ENCODE peak calls at places on chromosomes 16 and 17, in six cellular contexts. W, T, L, R, Y and C are unnamed samples.

GRCh38 chr16:83996481-83997252 is 28.6 kb downstream of the NECAB2 start:
- DNase-seq in W (no peak), T (no peak), L (no peak), R (no peak), Y (no peak), C (no peak)

GRCh38 chr16:72602499-72602898 is 430.5 kb upstream of the PMFBP1 start:
- DNase-seq in W (no peak), T (no peak), L (no peak), R (no peak), Y (no peak), C (no peak)

GRCh38 chr17:58006924-58007780 is at the start of gene SRSF1:
- DNase-seq in W (peak; percentile 98), T (peak; percentile 98), L (peak; percentile 98), R (peak; percentile 98), Y (peak; percentile 97), C (peak; percentile 98)

GRCh38 chr17:49967621-49968379 is 1.2 kb upstream of the DLX4 start:
- DNase-seq in W (no peak), T (no peak), L (no peak), R (no peak), Y (no peak), C (no peak)

GRCh38 chr17:17072546-17072945 is 30.3 kb downstream of the MPRIP start:
- DNase-seq in W (no peak), T (no peak), L (no peak), R (no peak), Y (no peak), C (no peak)

GRCh38 chr17:28318759-28319660 is at the start of gene TMEM97:
- DNase-seq in W (peak; percentile 97), T (peak; percentile 99), L (peak; percentile 97), R (peak; percentile 98), Y (peak; percentile 91), C (peak; percentile 100)

GRCh38 chr16:66598111-66598510 is 6.4 kb upstream of the CMTM3 start:
- DNase-seq in W (no peak), T (no peak), L (no peak), R (no peak), Y (no peak), C (no peak)

GRCh38 chr17:42684033-42684625 is 1.8 kb downstream of the CNTNAP1 start:
- DNase-seq in W (no peak), T (no peak), L (no peak), R (no peak), Y (no peak), C (no peak)

GRCh38 chr16:8798174-8798527 is 512 bp downstream of the PMM2 start:
- DNase-seq in W (no peak), T (no peak), L (no peak), R (no peak), Y (no peak), C (no peak)

GRCh38 chr16:9099131-9099625 is 7.7 kb downstream of the HAPSTR1 start:
- DNase-seq in W (no peak), T (peak; percentile 53), L (no peak), R (peak; percentile 71), Y (no peak), C (no peak)

GRCh38 chr17:4710693-4711634 is 532 bp downstream of the ARRB2 start:
- DNase-seq in W (peak; percentile 47), T (no peak), L (peak; percentile 47), R (peak; percentile 70), Y (peak; percentile 46), C (no peak)

GRCh38 chr16:9976641-9977040 is 205.6 kb downstream of the GRIN2A start:
- DNase-seq in W (no peak), T (no peak), L (no peak), R (no peak), Y (no peak), C (no peak)

GRCh38 chr17:44689492-44690217 is at the start of gene CCDC43:
- DNase-seq in W (peak; percentile 90), T (peak; percentile 97), L (peak; percentile 92), R (peak; percentile 95), Y (peak; percentile 88), C (peak; percentile 95)

GRCh38 chr17:13437966-13438779 is 163.6 kb downstream of the HS3ST3A1 start:
- DNase-seq in W (no peak), T (peak; percentile 10), L (no peak), R (no peak), Y (no peak), C (peak; percentile 36)

GRCh38 chr16:66549284-66550131 is at the start of gene TK2:
- DNase-seq in W (peak; percentile 73), T (peak; percentile 69), L (peak; percentile 84), R (peak; percentile 82), Y (peak; percentile 36), C (peak; percentile 74)

GRCh38 chr16:2175454-2175853 is 19.9 kb downstream of the TRAF7 start:
- DNase-seq in W (no peak), T (no peak), L (no peak), R (no peak), Y (no peak), C (no peak)

GRCh38 chr16:19542138-19542821 is 13.2 kb upstream of the VPS35L start:
- DNase-seq in W (no peak), T (no peak), L (no peak), R (no peak), Y (no peak), C (no peak)

GRCh38 chr16:61897657-61898056 is 138.6 kb downstream of the CDH8 start:
- DNase-seq in W (no peak), T (no peak), L (no peak), R (no peak), Y (no peak), C (no peak)

GRCh38 chr17:2138318-2138717 is 83.4 kb downstream of the HIC1 start:
- DNase-seq in W (no peak), T (peak; percentile 88), L (peak; percentile 13), R (peak; percentile 51), Y (no peak), C (no peak)

GRCh38 chr16:56993204-56993603 is 3.8 kb downstream of the NLRC5 start:
- DNase-seq in W (no peak), T (no peak), L (no peak), R (no peak), Y (no peak), C (no peak)

GRCh38 chr16:366476-366875 is 3.9 kb downstream of the MRPL28 start:
- DNase-seq in W (no peak), T (no peak), L (no peak), R (no peak), Y (no peak), C (no peak)

GRCh38 chr17:42414782-42415409 is 8.2 kb downstream of the CAVIN1 start:
- DNase-seq in W (no peak), T (no peak), L (peak; percentile 90), R (peak; percentile 73), Y (peak; percentile 29), C (no peak)

GRCh38 chr17:335691-336090 is 16.9 kb downstream of the RPH3AL start:
- DNase-seq in W (peak; percentile 22), T (no peak), L (no peak), R (no peak), Y (no peak), C (no peak)

GRCh38 chr17:48546187-48546923 is 1.4 kb upstream of the HOXB2 start:
- DNase-seq in W (peak; percentile 28), T (peak; percentile 76), L (no peak), R (no peak), Y (no peak), C (no peak)

GRCh38 chr17:50222922-50223321 is 21.5 kb upstream of the COL1A1 start:
- DNase-seq in W (no peak), T (no peak), L (no peak), R (no peak), Y (no peak), C (no peak)

GRCh38 chr17:28335959-28336871 is 654 bp downstream of the TNFAIP1 start:
- DNase-seq in W (peak; percentile 81), T (peak; percentile 94), L (peak; percentile 45), R (no peak), Y (no peak), C (peak; percentile 94)

GRCh38 chr17:14873540-14873939 is 391.6 kb downstream of the PMP22 start:
- DNase-seq in W (no peak), T (no peak), L (no peak), R (no peak), Y (no peak), C (no peak)

GRCh38 chr17:77409282-77410161 is 268.8 kb downstream of the SEC14L1 start:
- DNase-seq in W (peak; percentile 76), T (peak; percentile 56), L (peak; percentile 60), R (peak; percentile 75), Y (no peak), C (no peak)

GRCh38 chr17:77407321-77408277 is 266.8 kb downstream of the SEC14L1 start:
- DNase-seq in W (no peak), T (no peak), L (no peak), R (no peak), Y (no peak), C (no peak)

GRCh38 chr17:77408284-77408683 is 267.5 kb downstream of the SEC14L1 start:
- DNase-seq in W (no peak), T (no peak), L (no peak), R (no peak), Y (no peak), C (no peak)

GRCh38 chr17:77414811-77415400 is 274.1 kb downstream of the SEC14L1 start:
- DNase-seq in W (no peak), T (no peak), L (no peak), R (no peak), Y (no peak), C (no peak)

GRCh38 chr17:77410470-77410869 is 269.7 kb downstream of the SEC14L1 start:
- DNase-seq in W (no peak), T (no peak), L (no peak), R (no peak), Y (no peak), C (no peak)
- H3K4me1 ChIP-seq in W (peaks cover 13% of the 10 kb centered on the region), T (peaks cover 53% of the 10 kb centered on the region), L (peaks cover 51% of the 10 kb centered on the region), R (peaks cover 53% of the 10 kb centered on the region), Y (peaks cover 64% of the 10 kb centered on the region), C (peaks cover 11% of the 10 kb centered on the region)

DNA sequence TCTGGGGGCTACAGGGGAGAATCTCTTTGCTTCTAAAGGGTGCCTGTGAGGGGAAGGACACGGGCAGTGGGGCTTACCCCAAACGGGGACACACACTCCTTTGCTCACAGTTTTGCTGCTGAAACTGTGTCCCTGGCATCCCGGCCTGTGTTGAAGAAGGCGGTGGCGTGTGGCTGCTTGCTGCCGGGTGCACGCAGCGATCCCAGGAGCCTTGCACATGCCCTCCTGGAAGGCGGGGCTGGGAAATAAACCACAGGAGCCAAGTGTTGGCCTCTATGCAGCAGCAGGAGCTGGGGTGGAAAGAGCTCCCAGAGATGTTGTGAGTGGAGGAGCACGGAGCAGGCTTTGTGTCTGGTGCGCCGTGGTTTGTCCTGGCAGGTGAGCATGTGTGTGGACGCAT is 131.0 kb upstream of the CIBAR2 start:
- DNase-seq in W (no peak), T (no peak), L (no peak), R (no peak), Y (no peak), C (no peak)
- H3K4me1 ChIP-seq in W (no peaks in the 10 kb centered on the region), T (peaks cover 42% of the 10 kb centered on the region), L (no peaks in the 10 kb centered on the region), R (no peaks in the 10 kb centered on the region), Y (peaks cover 5% of the 10 kb centered on the region), C (no peaks in the 10 kb centered on the region)

DNA sequence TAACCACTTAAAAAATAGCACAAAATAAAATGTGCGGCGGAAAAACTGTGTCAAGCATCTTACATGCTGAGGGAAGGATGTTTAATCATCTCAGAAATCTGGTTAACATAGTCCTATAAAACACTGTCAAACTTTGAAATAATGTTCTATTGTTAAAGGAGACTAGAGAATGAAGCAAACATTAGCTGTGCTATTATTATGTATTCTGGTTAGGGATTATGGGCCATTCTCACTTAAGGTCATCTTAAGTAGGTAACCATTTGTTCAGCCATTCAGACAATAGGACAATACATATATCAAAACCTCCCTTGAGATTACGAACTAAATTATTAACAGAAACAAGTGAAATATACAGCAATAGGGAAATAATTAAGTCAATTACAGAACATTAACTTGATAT is 24.7 kb downstream of the GRB2 start:
- DNase-seq in W (no peak), T (no peak), L (no peak), R (no peak), Y (no peak), C (no peak)
- H3K4me1 ChIP-seq in W (peaks cover 3% of the 10 kb centered on the region), T (peaks cover 4% of the 10 kb centered on the region), L (no peaks in the 10 kb centered on the region), R (peaks cover 47% of the 10 kb centered on the region), Y (peaks cover 23% of the 10 kb centered on the region), C (peaks cover 19% of the 10 kb centered on the region)

GRCh38 chr16:85600905-85601639 is 12.1 kb upstream of the GSE1 start:
- DNase-seq in W (no peak), T (no peak), L (no peak), R (no peak), Y (no peak), C (no peak)
- H3K4me1 ChIP-seq in W (peaks cover 14% of the 10 kb centered on the region), T (peaks cover 35% of the 10 kb centered on the region), L (peaks cover 13% of the 10 kb centered on the region), R (peaks cover 18% of the 10 kb centered on the region), Y (no peaks in the 10 kb centered on the region), C (peaks cover 9% of the 10 kb centered on the region)